ENCODE peak calls at places on chromosome 22, in nine cellular contexts. X is Calu3; J is AG20443; E is WERI-Rb-1; G is activated CD4-positive, alpha-beta T cell treated with anti-CD3 and anti-CD28 coated beads, Interleukin-2, amount 50 U/mL, for 1 hour; F is sigmoid colon; A is islet precursor cell; C is M059J; R is substantia nigra. Z is an unnamed sample.

GRCh38 chr22:34281738-34282137 is 361.5 kb upstream of the LARGE1 start:
- DNase-seq in C (no peak), R (no peak), G (no peak), F (no peak), E (no peak), X (no peak), A (no peak), J (no peak), Z (no peak)

GRCh38 chr22:44380716-44381500 is 68.2 kb upstream of the SHISAL1 start:
- DNase-seq in A (no peak), C (no peak), X (no peak), E (no peak), F (peak), J (peak), G (no peak), R (no peak), Z (no peak)

GRCh38 chr22:49673048-49673447 is 154.6 kb downstream of the BRD1 start:
- DNase-seq in C (no peak), E (no peak), F (no peak), R (no peak), X (no peak), J (no peak), A (no peak), G (no peak), Z (no peak)

GRCh38 chr22:38578505-38578904 is 8.5 kb upstream of the DMC1 start:
- DNase-seq in X (no peak), A (no peak), G (no peak), J (no peak), R (no peak), E (peak), C (no peak), F (no peak), Z (no peak)

GRCh38 chr22:32534252-32535215 is 59.9 kb downstream of the FBXO7 start:
- DNase-seq in E (no peak), J (peak), C (peak), R (no peak), G (no peak), A (peak), F (peak), X (peak), Z (no peak)

GRCh38 chr22:28017859-28018258 is 98.8 kb upstream of the PITPNB start:
- DNase-seq in J (no peak), C (no peak), E (no peak), A (no peak), G (no peak), F (peak), R (no peak), X (no peak), Z (no peak)

GRCh38 chr22:32444068-32444467 is 20.2 kb downstream of the BPIFC start:
- DNase-seq in G (peak), R (no peak), A (peak), J (no peak), X (peak), F (no peak), E (peak), C (peak), Z (peak)

GRCh38 chr22:49692499-49693225 is 135.0 kb downstream of the BRD1 start:
- DNase-seq in G (no peak), C (no peak), A (peak), X (no peak), J (no peak), R (no peak), F (no peak), E (no peak), Z (no peak)

GRCh38 chr22:38614331-38615122 is 41.7 kb downstream of the FAM227A start:
- DNase-seq in E (no peak), R (no peak), A (no peak), C (no peak), J (no peak), G (no peak), F (no peak), X (no peak), Z (no peak)

GRCh38 chr22:21686634-21687393 is 21.0 kb downstream of the PPIL2 start:
- DNase-seq in E (no peak), A (no peak), J (no peak), X (no peak), F (no peak), R (no peak), C (no peak), G (no peak), Z (no peak)

GRCh38 chr22:19874307-19875060 is 19.8 kb upstream of the GNB1L start:
- DNase-seq in E (peak), X (no peak), J (no peak), A (peak), R (no peak), G (peak), F (peak), C (no peak), Z (no peak)

GRCh38 chr22:38305481-38306448 is 11.5 kb downstream of the CSNK1E start:
- DNase-seq in C (no peak), E (peak), G (peak), F (no peak), J (no peak), R (no peak), A (no peak), X (peak), Z (peak)

GRCh38 chr22:31692186-31692886 is 30.3 kb upstream of the PISD start:
- DNase-seq in F (no peak), E (no peak), R (no peak), G (no peak), C (peak), X (no peak), J (no peak), A (no peak), Z (no peak)

GRCh38 chr22:23248583-23248982 is 68.3 kb downstream of the BCR start:
- DNase-seq in X (peak), R (no peak), C (peak), E (no peak), G (no peak), J (peak), A (peak), F (no peak), Z (no peak)

GRCh38 chr22:19825016-19825339 is 29.7 kb downstream of the GNB1L start:
- DNase-seq in J (no peak), A (peak), X (no peak), F (peak), C (no peak), R (no peak), E (no peak), G (no peak), Z (no peak)

GRCh38 chr22:42437488-42438292 is 5.5 kb upstream of the NFAM1 start:
- DNase-seq in R (peak), J (peak), G (peak), F (peak), A (peak), C (peak), X (peak), E (peak), Z (peak)

GRCh38 chr22:26806445-26807170 is 149.2 kb downstream of the MIAT start:
- DNase-seq in C (no peak), G (no peak), F (no peak), X (no peak), A (no peak), J (no peak), R (no peak), E (no peak), Z (no peak)

GRCh38 chr22:46827781-46828180 is 65.3 kb downstream of the TBC1D22A start:
- DNase-seq in E (no peak), R (no peak), F (no peak), X (no peak), G (no peak), A (no peak), C (no peak), J (no peak), Z (no peak)

GRCh38 chr22:37623075-37624016 is 14.7 kb downstream of the GGA1 start:
- DNase-seq in A (peak), X (peak), F (peak), C (no peak), R (peak), J (peak), G (peak), E (peak), Z (peak)

GRCh38 chr22:45742866-45743450 is 71.3 kb downstream of the ATXN10 start:
- DNase-seq in F (no peak), R (no peak), X (peak), E (no peak), G (no peak), J (no peak), A (no peak), C (peak), Z (no peak)

GRCh38 chr22:40194656-40195055 is 16.9 kb downstream of the TNRC6B start:
- DNase-seq in X (no peak), A (no peak), R (no peak), C (no peak), J (no peak), F (no peak), E (no peak), G (no peak), Z (no peak)

GRCh38 chr22:19986410-19987341 is 29.9 kb downstream of the ARVCF start:
- DNase-seq in X (peak), F (peak), A (peak), G (peak), C (peak), E (peak), R (peak), J (peak), Z (peak)

GRCh38 chr22:23256986-23257888 is 76.9 kb downstream of the BCR start:
- DNase-seq in C (no peak), A (no peak), R (no peak), J (peak), G (no peak), X (no peak), F (peak), E (no peak), Z (no peak)

GRCh38 chr22:40310771-40311120 is 35.6 kb upstream of the ADSL start:
- DNase-seq in X (no peak), E (no peak), A (no peak), G (no peak), R (no peak), F (no peak), J (no peak), C (no peak), Z (no peak)

GRCh38 chr22:39188809-39189208 is 36.3 kb upstream of the CBX7 start:
- DNase-seq in X (no peak), G (no peak), R (no peak), F (no peak), C (no peak), A (no peak), E (no peak), J (no peak), Z (no peak)

Z was measured in MM.1S.